ENCODE peak calls at places on chromosomes 7 and 10, in five cellular contexts. R, Z, H, Q and T are unnamed samples.

GRCh38 chr10:9681655-9682054 is 1336.0 kb upstream of the CELF2 start:
- DNase-seq in R (no peak), Z (no peak), H (no peak), Q (no peak), T (no peak)

GRCh38 chr7:93717217-93717900 is 142.8 kb upstream of the CALCR start:
- DNase-seq in R (no peak), Z (no peak), H (no peak), Q (no peak), T (no peak)

GRCh38 chr7:120877706-120878105 is 19.8 kb upstream of the TSPAN12 start:
- DNase-seq in R (no peak), Z (no peak), H (no peak), Q (no peak), T (no peak)

GRCh38 chr10:131921191-131921590 is 20.4 kb downstream of the PPP2R2D start:
- DNase-seq in R (no peak), Z (no peak), H (peak; percentile 51), Q (no peak), T (no peak)

GRCh38 chr10:15743443-15743842 is 23.7 kb upstream of the ITGA8 start:
- DNase-seq in R (no peak), Z (no peak), H (no peak), Q (no peak), T (no peak)

GRCh38 chr7:133797818-133798485 is 329.2 kb upstream of the LRGUK start:
- DNase-seq in R (no peak), Z (no peak), H (no peak), Q (no peak), T (no peak)

GRCh38 chr10:11112718-11113117 is 95.0 kb downstream of the CELF2 start:
- DNase-seq in R (no peak), Z (no peak), H (no peak), Q (no peak), T (no peak)

GRCh38 chr7:100210803-100211202 is 8.9 kb upstream of the PVRIG start:
- DNase-seq in R (no peak), Z (no peak), H (no peak), Q (no peak), T (no peak)

GRCh38 chr10:8138471-8138870 is 84.0 kb downstream of the GATA3 start:
- DNase-seq in R (no peak), Z (no peak), H (no peak), Q (no peak), T (no peak)

GRCh38 chr7:46577394-46577793 is 656.3 kb upstream of the IGFBP3 start:
- DNase-seq in R (no peak), Z (no peak), H (no peak), Q (no peak), T (no peak)

GRCh38 chr7:113013761-113014449 is 72.7 kb downstream of the GPR85 start:
- DNase-seq in R (no peak), Z (no peak), H (no peak), Q (no peak), T (no peak)

GRCh38 chr7:39633563-39634550 is 10.5 kb downstream of the RALA start:
- DNase-seq in R (no peak), Z (no peak), H (no peak), Q (no peak), T (no peak)

GRCh38 chr7:138784692-138785091 is 13.1 kb upstream of the TMEM213 start:
- DNase-seq in R (no peak), Z (no peak), H (no peak), Q (no peak), T (no peak)

GRCh38 chr10:25895856-25896255 is 38.2 kb upstream of the MYO3A start:
- DNase-seq in R (no peak), Z (no peak), H (peak; percentile 67), Q (no peak), T (no peak)

GRCh38 chr10:74013004-74013403 is 15.1 kb downstream of the VCL start:
- DNase-seq in R (no peak), Z (no peak), H (no peak), Q (no peak), T (no peak)

GRCh38 chr7:111090834-111091233 is at the start of gene LRRN3:
- DNase-seq in R (peak; percentile 74), Z (no peak), H (peak; percentile 25), Q (peak; percentile 72), T (peak; percentile 53)

GRCh38 chr7:102024769-102025391 is 207.5 kb downstream of the CUX1 start:
- DNase-seq in R (no peak), Z (no peak), H (peak; percentile 34), Q (no peak), T (no peak)
- H3K27ac ChIP-seq in R (no peak overlapping the region), Z (no peak overlapping the region), H (no peak overlapping the region), Q (no peak overlapping the region), T (peak overlapping the region; percentile 12)

DNA sequence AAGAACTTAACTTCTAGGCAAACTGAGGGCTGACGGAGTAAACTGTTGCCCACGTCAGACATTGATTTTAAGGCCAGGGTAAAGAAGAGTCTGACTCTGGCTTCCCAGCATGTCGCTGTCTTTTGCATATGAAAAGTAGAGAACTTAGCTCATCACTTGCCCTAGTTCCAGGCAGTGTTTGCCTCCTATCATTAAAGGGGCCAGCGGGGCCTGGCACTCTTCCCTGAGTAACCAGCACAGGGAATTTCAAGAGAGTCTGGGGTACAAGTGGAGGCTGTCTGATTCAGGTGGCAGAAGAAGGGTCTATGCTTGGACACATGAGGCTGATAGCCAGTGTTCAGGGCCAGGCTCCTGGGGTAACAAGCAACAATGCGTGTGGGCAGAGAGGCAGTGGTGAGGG is 4.8 kb downstream of the DENND2A start:
- DNase-seq in R (no peak), Z (no peak), H (no peak), Q (no peak), T (no peak)
- H3K4me1 ChIP-seq in R (peaks cover 8% of the 10 kb centered on the region), Z (no peaks in the 10 kb centered on the region), H (peaks cover 14% of the 10 kb centered on the region), Q (peaks cover 18% of the 10 kb centered on the region), T (peaks cover 25% of the 10 kb centered on the region)

GRCh38 chr10:1274746-1275544 is 218.8 kb downstream of the WDR37 start:
- DNase-seq in R (no peak), Z (no peak), H (no peak), Q (no peak), T (no peak)

GRCh38 chr10:1280436-1281401 is 224.5 kb downstream of the WDR37 start:
- DNase-seq in R (no peak), Z (no peak), H (no peak), Q (no peak), T (no peak)

GRCh38 chr10:1281402-1281782 is 225.2 kb downstream of the WDR37 start:
- DNase-seq in R (no peak), Z (no peak), H (no peak), Q (no peak), T (no peak)

GRCh38 chr10:1274098-1274745 is 218.0 kb downstream of the WDR37 start:
- DNase-seq in R (no peak), Z (no peak), H (no peak), Q (no peak), T (no peak)

GRCh38 chr10:1278304-1278703 is 222.1 kb downstream of the WDR37 start:
- DNase-seq in R (no peak), Z (no peak), H (no peak), Q (peak; percentile 69), T (no peak)
- H3K27me3 ChIP-seq in R (no peaks in the 10 kb centered on the region), Z (no peaks in the 10 kb centered on the region), H (no peaks in the 10 kb centered on the region), Q (no peaks in the 10 kb centered on the region), T (no peaks in the 10 kb centered on the region)

GRCh38 chr10:72124984-72125383 is 36.6 kb upstream of the SPOCK2 start:
- DNase-seq in R (no peak), Z (no peak), H (no peak), Q (no peak), T (no peak)
- H3K27ac ChIP-seq in R (peak overlapping the region; percentile 14), Z (no peak overlapping the region), H (no peak overlapping the region), Q (no peak overlapping the region), T (no peak overlapping the region)

GRCh38 chr10:89522463-89522862 is 12.9 kb downstream of the SLC16A12 start:
- DNase-seq in R (no peak), Z (no peak), H (no peak), Q (no peak), T (no peak)
- H3K4me1 ChIP-seq in R (peaks cover 9% of the 10 kb centered on the region), Z (no peaks in the 10 kb centered on the region), H (no peaks in the 10 kb centered on the region), Q (peaks cover 28% of the 10 kb centered on the region), T (no peaks in the 10 kb centered on the region)

GRCh38 chr10:77637474-77637985 is at the start of gene KCNMA1:
- DNase-seq in R (no peak), Z (no peak), H (peak; percentile 68), Q (peak; percentile 86), T (peak; percentile 29)
- H3K27me3 ChIP-seq in R (peaks cover 33% of the 10 kb centered on the region), Z (no peaks in the 10 kb centered on the region), H (peaks cover 80% of the 10 kb centered on the region), Q (no peaks in the 10 kb centered on the region), T (no peaks in the 10 kb centered on the region)

DNA sequence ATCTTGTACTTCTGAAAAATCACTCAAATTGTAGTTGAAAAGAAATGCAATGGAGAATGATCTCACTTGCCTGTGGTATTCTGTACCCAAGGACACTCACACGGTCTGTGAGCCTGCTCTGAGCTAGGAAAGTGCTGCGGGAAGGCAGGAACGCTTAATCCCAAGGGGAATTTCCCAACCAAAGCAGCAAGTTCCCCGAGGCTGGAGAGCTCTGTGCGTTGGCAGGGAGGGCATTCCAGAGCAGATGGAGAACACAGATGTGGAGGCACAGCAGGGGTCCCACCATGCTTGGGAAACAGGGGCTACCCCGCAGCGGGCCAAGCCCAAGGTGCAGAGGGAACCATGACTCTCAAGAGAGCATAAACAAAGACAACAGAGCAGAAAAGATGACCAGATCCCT is 13.6 kb downstream of the SVIL start:
- DNase-seq in R (peak; percentile 35), Z (no peak), H (peak; percentile 80), Q (no peak), T (peak; percentile 84)
- H3K27ac ChIP-seq in R (no peak overlapping the region), Z (no peak overlapping the region), H (no peak overlapping the region), Q (no peak overlapping the region), T (peak overlapping the region; percentile 96)

GRCh38 chr7:35787925-35788324 is 12.9 kb upstream of the SEPTIN7 start:
- DNase-seq in R (no peak), Z (no peak), H (no peak), Q (no peak), T (no peak)

GRCh38 chr7:35793225-35793579 is 7.7 kb upstream of the SEPTIN7 start:
- DNase-seq in R (no peak), Z (no peak), H (no peak), Q (no peak), T (no peak)

GRCh38 chr7:35797311-35797710 is 3.5 kb upstream of the SEPTIN7 start:
- DNase-seq in R (no peak), Z (no peak), H (no peak), Q (no peak), T (no peak)

DNA sequence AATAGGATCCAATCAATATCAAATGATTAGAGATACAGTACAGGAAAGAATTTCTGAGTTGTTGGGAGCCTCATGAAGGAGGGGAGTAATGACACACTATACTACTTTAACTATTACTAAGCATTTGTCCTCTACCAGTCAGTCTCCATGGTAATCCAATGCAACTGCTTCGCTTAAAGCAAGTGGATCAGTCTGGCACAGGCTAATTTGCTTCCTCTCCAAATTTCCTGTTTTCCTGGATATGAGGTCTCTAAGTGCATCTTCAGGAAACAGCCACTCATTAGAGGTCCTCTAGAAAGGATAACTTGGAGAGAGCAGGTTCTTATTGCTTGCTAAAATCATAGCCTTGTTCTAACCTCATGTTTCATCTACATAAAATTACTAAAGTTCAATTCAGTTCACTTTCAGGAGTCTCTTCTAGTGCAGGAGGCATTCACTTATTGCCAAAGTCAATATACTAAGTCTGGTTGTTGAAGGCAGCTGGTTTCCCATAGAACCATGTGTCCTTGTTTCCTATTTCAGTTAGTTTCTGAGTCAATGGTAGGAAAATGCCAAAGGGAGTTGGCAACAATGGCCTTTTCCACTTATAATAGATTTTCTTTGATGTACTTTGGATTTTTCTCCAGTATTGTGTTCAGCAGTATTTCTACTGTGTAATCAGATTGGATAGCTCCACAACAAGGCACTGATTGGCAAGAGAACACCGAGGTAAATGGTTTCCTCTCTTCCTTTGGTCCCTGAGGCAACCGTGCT is 8.2 kb upstream of the SEPTIN7 start:
- DNase-seq in R (no peak), Z (no peak), H (no peak), Q (no peak), T (no peak)
- H3K4me1 ChIP-seq in R (peaks cover 11% of the 10 kb centered on the region), Z (no peaks in the 10 kb centered on the region), H (no peaks in the 10 kb centered on the region), Q (peaks cover 6% of the 10 kb centered on the region), T (no peaks in the 10 kb centered on the region)